ENCODE peak calls at places on chromosomes 12 and 14, in four cellular contexts. G is tibial nerve, U is spleen, D is IMR-90. M is an unnamed sample.

GRCh38 chr14:96752156-96752555 is 45.0 kb upstream of the VRK1 start:
- DNase-seq in G (no peak), U (no peak), D (no peak), M (no peak)

GRCh38 chr14:30214014-30214413 is 286.4 kb upstream of the PRKD1 start:
- DNase-seq in G (no peak), U (no peak), D (peak; percentile 53), M (no peak)

GRCh38 chr14:86296173-86296572 is 766.2 kb downstream of the FLRT2 start:
- DNase-seq in G (no peak), U (no peak), D (peak; percentile 80), M (no peak)

GRCh38 chr12:90027889-90028570 is 319.4 kb upstream of the ATP2B1 start:
- DNase-seq in G (no peak), U (no peak), D (no peak), M (no peak)

GRCh38 chr12:69898236-69898635 is 73.2 kb downstream of the MYRFL start:
- DNase-seq in G (no peak), U (no peak), D (peak; percentile 46), M (no peak)

GRCh38 chr14:93582516-93582915 is 151.8 kb downstream of the UNC79 start:
- DNase-seq in G (no peak), U (no peak), D (no peak), M (no peak)

GRCh38 chr14:21768116-21768874 is 94.7 kb upstream of the OR4E1 start:
- DNase-seq in G (no peak), U (no peak), D (peak; percentile 1), M (no peak)

GRCh38 chr14:31543969-31544799 is 17.0 kb upstream of the NUBPL start:
- DNase-seq in G (no peak), U (no peak), D (peak; percentile 23), M (no peak)

GRCh38 chr14:62824086-62824485 is 221.2 kb downstream of the KCNH5 start:
- DNase-seq in G (no peak), U (no peak), D (peak; percentile 18), M (no peak)

GRCh38 chr12:53776872-53777271 is 25.1 kb upstream of the CISTR start:
- DNase-seq in G (no peak), U (no peak), D (no peak), M (no peak)

GRCh38 chr14:68775614-68776126 is 17.2 kb downstream of the ZFP36L1 start:
- DNase-seq in G (no peak), U (peak; percentile 61), D (no peak), M (no peak)

GRCh38 chr14:103517626-103518415 is 4.8 kb downstream of the CKB start:
- DNase-seq in G (no peak), U (peak; percentile 73), D (no peak), M (no peak)

GRCh38 chr12:30939234-30939633 is 12.7 kb downstream of the TSPAN11 start:
- DNase-seq in G (no peak), U (no peak), D (no peak), M (no peak)

GRCh38 chr14:96176811-96177211 is 27.8 kb upstream of the BDKRB2 start:
- DNase-seq in G (peak; percentile 84), U (no peak), D (peak; percentile 91), M (no peak)

GRCh38 chr12:111406474-111407370 is 999 bp downstream of the SH2B3 start:
- DNase-seq in G (no peak), U (peak; percentile 91), D (no peak), M (peak; percentile 22)

GRCh38 chr14:24094839-24095195 is 706 bp downstream of the PCK2 start:
- DNase-seq in G (no peak), U (peak; percentile 83), D (no peak), M (no peak)

GRCh38 chr14:66709292-66709691 is 201.3 kb downstream of the GPHN start:
- DNase-seq in G (no peak), U (no peak), D (peak; percentile 19), M (no peak)

GRCh38 chr12:79685068-79685467 is 5.7 kb downstream of the PAWR start:
- DNase-seq in G (no peak), U (no peak), D (peak; percentile 88), M (no peak)

GRCh38 chr12:79689041-79689476 is 1.7 kb downstream of the PAWR start:
- DNase-seq in G (no peak), U (no peak), D (no peak), M (no peak)

GRCh38 chr12:79687711-79688270 is 3.0 kb downstream of the PAWR start:
- DNase-seq in G (no peak), U (no peak), D (peak; percentile 4), M (no peak)

GRCh38 chr12:79688376-79689040 is 2.3 kb downstream of the PAWR start:
- DNase-seq in G (no peak), U (no peak), D (no peak), M (no peak)

DNA sequence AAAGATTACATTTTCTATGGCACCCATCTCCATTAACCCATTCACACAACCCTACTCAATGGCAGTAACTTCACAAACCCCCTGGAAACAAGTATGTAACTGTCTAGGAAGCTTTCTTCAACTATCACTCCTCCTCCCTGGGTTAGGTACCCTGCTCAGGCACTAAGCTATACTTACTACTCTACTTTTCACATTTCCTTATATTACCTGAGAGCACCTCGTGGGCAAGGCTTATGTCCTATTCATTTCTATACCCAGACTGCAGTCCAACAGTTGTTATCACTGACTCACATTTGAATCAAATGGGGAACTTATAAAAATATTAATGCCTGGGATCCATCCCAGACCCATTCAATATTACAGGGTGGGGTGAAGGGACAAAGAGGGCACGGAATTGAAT is 4.6 kb downstream of the PAWR start:
- DNase-seq in G (no peak), U (no peak), D (no peak), M (no peak)
- H3K27ac ChIP-seq in G (no peak overlapping the region), U (no peak overlapping the region), D (no peak overlapping the region), M (no peak overlapping the region)

DNA sequence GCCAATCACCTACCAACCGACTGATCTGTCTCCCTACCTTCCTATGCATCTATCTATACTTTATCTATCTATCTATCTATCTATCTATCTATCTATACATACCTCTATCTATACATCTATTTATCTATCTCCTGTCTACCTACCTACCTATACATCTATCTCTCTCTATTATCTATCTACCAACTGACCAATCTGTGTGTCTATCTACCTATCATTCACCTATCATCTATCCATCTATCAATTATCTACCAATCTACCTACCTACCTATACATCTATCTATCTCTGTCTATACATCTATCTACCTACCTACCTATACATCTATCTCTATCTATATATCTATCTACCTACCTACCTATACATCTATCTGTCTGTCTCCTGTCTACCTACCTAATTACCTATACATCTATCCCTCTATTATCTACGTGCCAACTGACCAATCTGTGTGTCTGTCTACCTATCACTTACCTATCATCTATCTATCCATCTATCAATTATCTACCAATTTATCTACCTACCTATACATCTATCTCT is 3.5 kb downstream of the DNAH10 start:
- DNase-seq in G (no peak), U (no peak), D (no peak), M (no peak)
- H3K27ac ChIP-seq in G (no peak overlapping the region), U (no peak overlapping the region), D (no peak overlapping the region), M (no peak overlapping the region)

GRCh38 chr14:29030121-29030520 is 263.5 kb downstream of the FOXG1 start:
- DNase-seq in G (no peak), U (no peak), D (peak; percentile 59), M (no peak)

GRCh38 chr14:29030970-29031369 is 264.4 kb downstream of the FOXG1 start:
- DNase-seq in G (no peak), U (no peak), D (no peak), M (no peak)

DNA sequence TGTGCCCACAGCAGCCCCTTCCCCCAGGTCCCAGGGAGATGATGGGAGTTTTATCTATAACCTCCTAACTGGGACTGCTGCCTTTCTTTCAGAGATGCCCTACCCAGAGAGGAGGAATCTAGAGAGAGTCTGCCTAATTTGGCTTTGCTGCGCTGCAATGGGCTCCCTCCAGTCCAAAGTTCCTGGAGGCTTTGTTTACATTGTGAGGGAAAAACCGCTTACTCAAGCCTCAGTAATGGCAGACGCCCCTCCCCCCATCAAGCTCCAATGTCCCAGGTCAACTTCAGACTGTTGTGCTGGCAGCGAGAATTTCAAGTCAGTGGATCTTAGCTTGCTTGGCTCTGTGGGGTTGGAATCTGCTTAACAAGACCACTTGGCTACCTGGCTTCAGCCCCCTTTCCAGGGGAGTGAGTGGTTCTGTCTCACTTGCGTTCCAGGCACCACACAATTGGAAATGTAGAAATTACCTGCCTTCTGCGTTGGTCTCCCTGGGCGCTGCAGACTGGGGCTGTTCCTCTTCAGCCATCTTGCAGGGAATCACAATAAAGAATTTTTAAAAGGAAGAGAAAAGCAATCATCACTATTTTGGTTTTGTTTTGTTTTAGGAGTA is 262.5 kb downstream of the FOXG1 start:
- DNase-seq in G (no peak), U (no peak), D (peak; percentile 50), M (no peak)
- H3K27ac ChIP-seq in G (no peak overlapping the region), U (no peak overlapping the region), D (peak overlapping the region; percentile 9), M (no peak overlapping the region)

DNA sequence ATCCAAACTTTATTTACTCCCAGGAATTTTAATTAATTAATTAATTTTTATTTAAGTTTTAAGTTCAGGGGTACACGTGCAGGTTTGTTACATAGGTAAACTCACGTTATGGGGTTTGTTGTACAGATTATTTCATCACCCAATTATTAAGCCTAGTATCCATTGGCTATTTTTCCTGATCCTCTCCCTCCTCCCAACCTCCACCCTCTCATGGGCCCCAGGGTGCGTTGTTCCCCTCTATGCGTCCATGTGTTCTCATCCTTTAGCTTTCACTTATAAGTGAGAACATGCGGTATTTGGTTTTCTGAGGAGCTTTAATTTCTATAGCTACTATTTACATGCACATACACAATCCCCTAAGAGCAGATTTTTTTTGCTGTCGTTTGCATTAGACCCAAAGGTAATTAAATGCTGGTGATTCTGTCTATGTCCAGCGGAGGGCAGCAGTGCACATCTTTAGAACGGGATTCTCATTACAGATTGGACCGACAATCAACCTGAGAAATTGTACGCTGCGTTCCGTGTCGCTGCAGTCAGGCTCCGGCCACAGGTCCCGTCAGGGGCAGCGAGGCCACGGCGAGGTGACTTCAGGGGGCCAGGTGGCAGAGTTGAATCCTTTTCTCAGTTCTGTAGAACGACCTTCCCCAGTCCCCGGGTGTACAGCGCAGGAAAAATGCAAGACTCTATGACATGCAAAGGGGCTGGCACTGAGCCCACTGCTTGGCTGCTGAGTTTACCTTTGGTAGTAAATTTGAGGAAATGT is 11.6 kb downstream of the TMEM30B start:
- DNase-seq in G (peak; percentile 91), U (peak; percentile 80), D (peak; percentile 72), M (no peak)
- H3K27ac ChIP-seq in G (no peak overlapping the region), U (no peak overlapping the region), D (no peak overlapping the region), M (no peak overlapping the region)

GRCh38 chr14:60647837-60648168 is 1.5 kb downstream of the SIX1 start:
- DNase-seq in G (no peak), U (no peak), D (no peak), M (no peak)

GRCh38 chr14:60648934-60649814 is at the start of gene SIX1:
- DNase-seq in G (peak; percentile 61), U (peak; percentile 80), D (peak; percentile 95), M (peak; percentile 35)

GRCh38 chr14:60648169-60648933 is 926 bp downstream of the SIX1 start:
- DNase-seq in G (no peak), U (no peak), D (peak; percentile 28), M (no peak)

GRCh38 chr14:60646202-60646886 is 2.9 kb downstream of the SIX1 start:
- DNase-seq in G (no peak), U (no peak), D (no peak), M (no peak)

GRCh38 chr14:60647081-60647836 is 2.0 kb downstream of the SIX1 start:
- DNase-seq in G (no peak), U (no peak), D (peak; percentile 69), M (no peak)
- H3K27ac ChIP-seq in G (peak overlapping the region; percentile 18), U (no peak overlapping the region), D (peak overlapping the region; percentile 98), M (no peak overlapping the region)

GRCh38 chr12:92502417-92503028 is 200.3 kb upstream of the PLEKHG7 start:
- DNase-seq in G (peak; percentile 37), U (no peak), D (no peak), M (no peak)
- H3K27ac ChIP-seq in G (peak overlapping the region; percentile 84), U (peak overlapping the region; percentile 87), D (no peak overlapping the region), M (no peak overlapping the region)

GRCh38 chr14:102278631-102278935 is 26.4 kb downstream of the MOK start:
- DNase-seq in G (no peak), U (no peak), D (no peak), M (no peak)
- H3K27ac ChIP-seq in G (no peak overlapping the region), U (no peak overlapping the region), D (peak overlapping the region; percentile 43), M (no peak overlapping the region)

GRCh38 chr12:110222433-110222832 is 58.6 kb upstream of the ATP2A2 start:
- DNase-seq in G (no peak), U (no peak), D (no peak), M (no peak)
- H3K27ac ChIP-seq in G (no peak overlapping the region), U (no peak overlapping the region), D (no peak overlapping the region), M (no peak overlapping the region)